ENCODE peak calls at places on chromosomes 2 and 18, in ten cellular contexts. X is upper lobe of right lung; W is dorsolateral prefrontal cortex; V is AG09309; T is pancreas; U is IMR-90; L is nephron progenitor cell; H is GM23338; Z is DND-41; A is CD4-positive, alpha-beta T cell. J is an unnamed sample.

GRCh38 chr18:5106730-5107129 is 90.3 kb downstream of the AKAIN1 start:
- DNase-seq in X (no peak), W (no peak), V (no peak), T (no peak), U (no peak), L (no peak), H (peak), Z (no peak), A (no peak), J (no peak)

GRCh38 chr2:239600650-239601049 is 199.8 kb upstream of the HDAC4 start:
- DNase-seq in X (peak), W (no peak), V (no peak), T (no peak), U (no peak), L (no peak), H (no peak), Z (peak), A (no peak), J (no peak)

GRCh38 chr18:37420315-37420880 is 145.2 kb downstream of the CELF4 start:
- DNase-seq in X (no peak), W (no peak), V (no peak), T (no peak), U (no peak), L (no peak), H (no peak), Z (no peak), A (no peak), J (no peak)

GRCh38 chr2:84158605-84159004 is 300.5 kb downstream of the SUCLG1 start:
- DNase-seq in X (no peak), W (no peak), V (no peak), T (no peak), U (no peak), L (no peak), H (no peak), Z (no peak), A (no peak), J (no peak)

GRCh38 chr2:239811806-239812560 is 213.2 kb downstream of the NDUFA10 start:
- DNase-seq in X (peak), W (no peak), V (no peak), T (no peak), U (no peak), L (no peak), H (no peak), Z (no peak), A (no peak), J (no peak)

GRCh38 chr2:133773862-133774674 is 205.8 kb upstream of the NCKAP5 start:
- DNase-seq in X (no peak), W (no peak), V (no peak), T (no peak), U (no peak), L (no peak), H (no peak), Z (no peak), A (no peak), J (no peak)

GRCh38 chr2:157228946-157229345 is 28.6 kb upstream of the GALNT5 start:
- DNase-seq in X (no peak), W (no peak), V (no peak), T (no peak), U (no peak), L (no peak), H (no peak), Z (no peak), A (no peak), J (no peak)

GRCh38 chr18:58407263-58407648 is 221.6 kb downstream of the ALPK2 start:
- DNase-seq in X (no peak), W (no peak), V (no peak), T (no peak), U (no peak), L (no peak), H (no peak), Z (no peak), A (no peak), J (no peak)

GRCh38 chr2:1672738-1673137 is 71.6 kb downstream of the PXDN start:
- DNase-seq in X (no peak), W (no peak), V (no peak), T (no peak), U (no peak), L (no peak), H (no peak), Z (no peak), A (no peak), J (no peak)

GRCh38 chr2:182761903-182762302 is 45.8 kb downstream of the DNAJC10 start:
- DNase-seq in X (no peak), W (no peak), V (peak), T (no peak), U (peak), L (no peak), H (no peak), Z (no peak), A (no peak), J (no peak)

GRCh38 chr2:41989503-41990180 is 58.2 kb upstream of the PKDCC start:
- DNase-seq in X (no peak), W (no peak), V (no peak), T (no peak), U (peak), L (peak), H (no peak), Z (no peak), A (no peak), J (no peak)

GRCh38 chr18:46097378-46097852 is 681 bp downstream of the ATP5F1A start:
- DNase-seq in X (no peak), W (no peak), V (no peak), T (no peak), U (no peak), L (no peak), H (no peak), Z (peak), A (no peak), J (no peak)

GRCh38 chr2:158598856-158599517 is 142.2 kb downstream of the PKP4 start:
- DNase-seq in X (no peak), W (no peak), V (no peak), T (no peak), U (peak), L (no peak), H (no peak), Z (no peak), A (no peak), J (no peak)

GRCh38 chr18:8952796-8953760 is 149.4 kb upstream of the NDUFV2 start:
- DNase-seq in X (no peak), W (no peak), V (peak), T (no peak), U (peak), L (no peak), H (no peak), Z (no peak), A (no peak), J (peak)

GRCh38 chr2:157055660-157056199 is 201.8 kb upstream of the GALNT5 start:
- DNase-seq in X (no peak), W (no peak), V (peak), T (no peak), U (peak), L (no peak), H (no peak), Z (no peak), A (no peak), J (no peak)

GRCh38 chr2:224134003-224134734 is 95.1 kb upstream of the SERPINE2 start:
- DNase-seq in X (no peak), W (no peak), V (no peak), T (no peak), U (no peak), L (no peak), H (no peak), Z (no peak), A (no peak), J (no peak)

GRCh38 chr18:7174359-7175107 is 56.4 kb upstream of the LRRC30 start:
- DNase-seq in X (no peak), W (no peak), V (no peak), T (peak), U (no peak), L (peak), H (peak), Z (no peak), A (no peak), J (no peak)

GRCh38 chr2:142965464-142965863 is 88.0 kb downstream of the KYNU start:
- DNase-seq in X (no peak), W (no peak), V (no peak), T (no peak), U (peak), L (no peak), H (no peak), Z (no peak), A (no peak), J (no peak)

GRCh38 chr2:57105694-57106093 is 921.9 kb downstream of the CCDC85A start:
- DNase-seq in X (no peak), W (no peak), V (no peak), T (no peak), U (no peak), L (no peak), H (peak), Z (no peak), A (no peak), J (no peak)

GRCh38 chr2:106284255-106284654 is 90.2 kb upstream of the UXS1 start:
- DNase-seq in X (no peak), W (no peak), V (no peak), T (no peak), U (no peak), L (no peak), H (no peak), Z (no peak), A (no peak), J (no peak)

GRCh38 chr18:6482198-6482977 is 67.7 kb upstream of the L3MBTL4 start:
- DNase-seq in X (peak), W (peak), V (peak), T (peak), U (peak), L (peak), H (peak), Z (no peak), A (no peak), J (no peak)

GRCh38 chr2:19426941-19427340 is 68.5 kb upstream of the OSR1 start:
- DNase-seq in X (no peak), W (no peak), V (no peak), T (no peak), U (no peak), L (no peak), H (no peak), Z (no peak), A (no peak), J (no peak)

GRCh38 chr2:88746929-88747490 is 55.5 kb downstream of the RPIA start:
- DNase-seq in X (no peak), W (no peak), V (no peak), T (no peak), U (no peak), L (no peak), H (no peak), Z (no peak), A (no peak), J (no peak)

GRCh38 chr2:200585340-200585729 is 479 bp upstream of the AOX1 start:
- DNase-seq in X (no peak), W (no peak), V (no peak), T (no peak), U (no peak), L (no peak), H (no peak), Z (no peak), A (no peak), J (no peak)

GRCh38 chr2:200586644-200586975 is 796 bp downstream of the AOX1 start:
- DNase-seq in X (no peak), W (no peak), V (no peak), T (peak), U (no peak), L (no peak), H (no peak), Z (no peak), A (no peak), J (no peak)

GRCh38 chr2:200587007-200587616 is 1.3 kb downstream of the AOX1 start:
- DNase-seq in X (no peak), W (no peak), V (no peak), T (no peak), U (no peak), L (no peak), H (no peak), Z (no peak), A (no peak), J (no peak)

GRCh38 chr2:200584639-200585038 is 1.2 kb upstream of the AOX1 start:
- DNase-seq in X (no peak), W (no peak), V (no peak), T (no peak), U (no peak), L (no peak), H (no peak), Z (no peak), A (no peak), J (no peak)

GRCh38 chr2:200585730-200586643 is at the start of gene AOX1:
- DNase-seq in X (peak), W (peak), V (no peak), T (peak), U (peak), L (peak), H (peak), Z (no peak), A (no peak), J (no peak)
- TF ChIP-seq CTCF in X (no peak), W (no peak), V (no peak), T (no peak), U (no peak), L (no peak), H (peak), Z (no peak), A (no peak), J (peak)

GRCh38 chr2:10448646-10449480 is 736 bp upstream of the ODC1 start:
- DNase-seq in X (peak), W (peak), V (peak), T (peak), U (peak), L (peak), H (peak), Z (no peak), A (peak), J (peak)
- TF ChIP-seq CTCF in X (peak), W (peak), V (no peak), T (no peak), U (peak), L (no peak), H (no peak), Z (peak), A (no peak), J (peak)

GRCh38 chr2:69119541-69119940 is 106.6 kb downstream of the ANTXR1 start:
- DNase-seq in X (no peak), W (no peak), V (no peak), T (no peak), U (no peak), L (no peak), H (no peak), Z (no peak), A (no peak), J (no peak)
- TF ChIP-seq CTCF in X (no peak), W (no peak), V (no peak), T (no peak), U (no peak), L (no peak), H (no peak), Z (no peak), A (no peak), J (no peak)

GRCh38 chr2:145914716-145915115 is 1394.8 kb upstream of the ZEB2 start:
- DNase-seq in X (no peak), W (no peak), V (no peak), T (no peak), U (no peak), L (no peak), H (no peak), Z (no peak), A (no peak), J (no peak)

GRCh38 chr2:145916799-145917198 is 1396.9 kb upstream of the ZEB2 start:
- DNase-seq in X (no peak), W (no peak), V (no peak), T (no peak), U (no peak), L (no peak), H (no peak), Z (no peak), A (no peak), J (no peak)

GRCh38 chr2:145918951-145919350 is 1399.0 kb upstream of the ZEB2 start:
- DNase-seq in X (no peak), W (no peak), V (no peak), T (no peak), U (no peak), L (no peak), H (no peak), Z (no peak), A (no peak), J (no peak)

DNA sequence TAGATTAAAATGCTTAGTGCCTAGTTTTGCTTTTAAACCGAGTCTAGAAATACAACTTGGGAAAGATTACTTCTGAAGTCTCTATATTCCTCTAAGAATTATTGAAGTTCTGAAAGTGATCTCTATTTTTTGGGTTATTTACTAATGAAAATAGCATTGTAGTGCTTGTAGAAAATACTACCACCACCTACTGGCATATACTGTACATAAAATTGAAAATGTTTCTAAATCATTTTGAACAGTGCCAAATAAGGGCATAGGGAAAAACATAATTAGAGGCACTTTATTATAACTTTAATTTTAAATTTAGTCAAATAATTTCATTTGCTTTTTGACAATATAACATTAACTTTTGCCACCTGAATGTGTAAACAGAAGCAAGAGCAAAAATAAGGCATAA is 1399.6 kb upstream of the ZEB2 start:
- DNase-seq in X (no peak), W (no peak), V (no peak), T (no peak), U (peak), L (no peak), H (no peak), Z (no peak), A (no peak), J (no peak)
- TF ChIP-seq CTCF in X (no peak), W (no peak), V (peak), T (no peak), U (peak), L (no peak), H (no peak), Z (no peak), A (no peak), J (peak)

GRCh38 chr2:139034064-139034463 is 253.9 kb upstream of the NXPH2 start:
- DNase-seq in X (no peak), W (no peak), V (no peak), T (no peak), U (no peak), L (no peak), H (no peak), Z (no peak), A (no peak), J (no peak)

GRCh38 chr2:139033300-139033699 is 253.1 kb upstream of the NXPH2 start:
- DNase-seq in X (no peak), W (no peak), V (no peak), T (no peak), U (no peak), L (no peak), H (no peak), Z (no peak), A (no peak), J (no peak)

DNA sequence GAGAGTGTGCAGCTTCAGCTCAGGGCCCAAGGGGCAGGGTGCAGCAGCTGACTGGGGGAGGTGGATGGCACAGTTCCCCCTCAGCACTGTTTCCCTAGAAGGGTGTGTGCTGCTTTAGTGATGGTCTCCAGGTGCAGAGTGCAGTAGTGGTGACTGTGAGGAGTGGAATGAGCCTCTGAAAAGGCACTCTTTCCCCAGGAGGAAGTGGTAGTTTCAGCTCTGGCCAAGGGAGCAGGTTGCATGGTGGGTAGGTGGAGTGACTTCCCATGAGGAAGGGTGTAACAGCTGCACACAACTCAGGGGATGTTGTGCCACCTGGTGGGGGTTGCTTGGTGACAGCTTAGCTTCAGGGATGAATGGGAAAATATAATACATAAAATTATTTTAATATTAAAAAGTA is 251.5 kb upstream of the NXPH2 start:
- DNase-seq in X (no peak), W (no peak), V (no peak), T (no peak), U (no peak), L (no peak), H (peak), Z (no peak), A (no peak), J (no peak)
- TF ChIP-seq CTCF in X (no peak), W (no peak), V (no peak), T (no peak), U (no peak), L (no peak), H (peak), Z (no peak), A (no peak), J (no peak)

GRCh38 chr18:59646228-59646945 is 50.8 kb downstream of the CCBE1 start:
- DNase-seq in X (no peak), W (no peak), V (no peak), T (no peak), U (no peak), L (no peak), H (peak), Z (no peak), A (no peak), J (no peak)
- TF ChIP-seq CTCF in X (no peak), W (no peak), V (no peak), T (no peak), U (no peak), L (no peak), H (peak), Z (peak), A (no peak), J (peak)

GRCh38 chr2:221018262-221018661 is 553.8 kb downstream of the EPHA4 start:
- DNase-seq in X (no peak), W (no peak), V (no peak), T (no peak), U (no peak), L (no peak), H (peak), Z (no peak), A (no peak), J (no peak)
- TF ChIP-seq CTCF in X (no peak), W (no peak), V (no peak), T (no peak), U (no peak), L (no peak), H (no peak), Z (no peak), A (no peak), J (no peak)

DNA sequence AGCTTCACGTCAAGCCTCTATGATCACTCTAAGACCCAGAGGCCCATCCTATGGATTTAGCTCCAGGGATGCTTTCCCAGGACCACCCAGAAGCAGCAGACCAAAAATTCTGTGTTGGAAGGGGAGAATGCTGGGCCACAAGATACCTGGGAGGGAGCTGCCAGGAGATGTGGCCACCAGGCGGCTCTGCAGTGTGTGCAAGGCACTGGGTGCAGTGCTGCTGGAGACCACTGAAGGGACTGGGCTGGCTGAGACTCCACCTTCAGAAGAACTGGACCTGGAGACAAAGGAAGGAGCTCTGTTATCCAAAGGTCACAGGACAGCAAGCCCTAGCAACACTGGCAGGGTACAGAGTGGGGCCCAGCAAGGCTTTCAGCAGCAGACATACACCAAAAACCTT is 34.0 kb downstream of the KANSL3 start:
- DNase-seq in X (no peak), W (no peak), V (no peak), T (no peak), U (no peak), L (no peak), H (peak), Z (no peak), A (no peak), J (no peak)
- TF ChIP-seq CTCF in X (no peak), W (no peak), V (peak), T (no peak), U (no peak), L (no peak), H (peak), Z (peak), A (no peak), J (peak)

GRCh38 chr2:232800166-232800565 is 23.8 kb upstream of the KCNJ13 start:
- DNase-seq in X (no peak), W (no peak), V (no peak), T (no peak), U (no peak), L (no peak), H (no peak), Z (no peak), A (no peak), J (no peak)

GRCh38 chr2:232795920-232796319 is 19.6 kb upstream of the KCNJ13 start:
- DNase-seq in X (no peak), W (no peak), V (peak), T (no peak), U (peak), L (no peak), H (no peak), Z (no peak), A (no peak), J (no peak)

GRCh38 chr2:232794981-232795380 is 18.6 kb upstream of the KCNJ13 start:
- DNase-seq in X (no peak), W (no peak), V (no peak), T (no peak), U (no peak), L (no peak), H (no peak), Z (no peak), A (no peak), J (no peak)

GRCh38 chr2:232802096-232802495 is 25.7 kb upstream of the KCNJ13 start:
- DNase-seq in X (no peak), W (no peak), V (no peak), T (no peak), U (no peak), L (no peak), H (no peak), Z (no peak), A (no peak), J (no peak)

DNA sequence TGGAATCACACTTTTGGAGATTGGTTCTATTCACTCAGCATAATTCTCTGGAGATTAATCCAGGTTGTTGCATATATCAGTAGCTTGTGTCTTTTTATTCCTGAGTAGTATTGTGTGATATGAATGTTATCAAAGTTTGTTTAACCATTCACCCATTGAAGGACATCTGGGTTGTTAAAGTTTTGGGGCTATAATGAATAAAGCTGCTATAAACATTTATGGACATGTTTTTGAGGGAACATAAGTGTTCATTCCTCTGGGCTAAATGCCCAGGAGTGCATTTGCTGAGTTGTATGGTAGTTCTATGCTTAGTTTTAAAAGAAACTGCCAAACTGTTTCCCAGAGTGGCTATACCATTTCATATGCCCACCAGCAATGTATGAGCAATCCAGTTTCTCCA is 21.8 kb upstream of the KCNJ13 start:
- DNase-seq in X (no peak), W (no peak), V (no peak), T (no peak), U (no peak), L (no peak), H (no peak), Z (no peak), A (no peak), J (no peak)
- TF ChIP-seq CTCF in X (no peak), W (no peak), V (no peak), T (no peak), U (no peak), L (no peak), H (no peak), Z (no peak), A (no peak), J (no peak)

J was measured in BJ.